ENCODE peak calls at places on chromosomes 6 and 20, in six cellular contexts. One of them, this sample, is unnamed.

GRCh38 chr6:45880139-45880538 is 135.5 kb downstream of the CLIC5 start:
- DNase-seq in IMR-90: no peak
- DNase-seq in H9: no peak
- DNase-seq in neuronal stem cell: no peak
- DNase-seq in mesendoderm: peak; percentile 77
- DNase-seq in H1: no peak
- DNase-seq in this sample: peak; percentile 24

GRCh38 chr6:74510878-74511277 is 695.0 kb downstream of the COL12A1 start:
- DNase-seq in IMR-90: peak; percentile 21
- DNase-seq in H9: no peak
- DNase-seq in neuronal stem cell: no peak
- DNase-seq in mesendoderm: no peak
- DNase-seq in H1: no peak
- DNase-seq in this sample: no peak

GRCh38 chr6:6971369-6971768 is 136.4 kb upstream of the RREB1 start:
- DNase-seq in IMR-90: no peak
- DNase-seq in H9: no peak
- DNase-seq in neuronal stem cell: no peak
- DNase-seq in mesendoderm: no peak
- DNase-seq in H1: no peak
- DNase-seq in this sample: no peak

GRCh38 chr6:111691345-111692225 is 85.9 kb upstream of the TRAF3IP2 start:
- DNase-seq in IMR-90: no peak
- DNase-seq in H9: no peak
- DNase-seq in neuronal stem cell: no peak
- DNase-seq in mesendoderm: no peak
- DNase-seq in H1: no peak
- DNase-seq in this sample: peak; percentile 47

GRCh38 chr6:63598001-63598250 is 25.6 kb downstream of the LOC128125822 start:
- DNase-seq in IMR-90: no peak
- DNase-seq in H9: peak; percentile 30
- DNase-seq in neuronal stem cell: no peak
- DNase-seq in mesendoderm: peak; percentile 67
- DNase-seq in H1: no peak
- DNase-seq in this sample: no peak

GRCh38 chr6:118319890-118320289 is 228.2 kb upstream of the PLN start:
- DNase-seq in IMR-90: no peak
- DNase-seq in H9: no peak
- DNase-seq in neuronal stem cell: no peak
- DNase-seq in mesendoderm: peak; percentile 7
- DNase-seq in H1: no peak
- DNase-seq in this sample: no peak

GRCh38 chr20:57167971-57168693 is 98.3 kb downstream of the BMP7 start:
- DNase-seq in IMR-90: no peak
- DNase-seq in H9: no peak
- DNase-seq in neuronal stem cell: no peak
- DNase-seq in mesendoderm: peak; percentile 45
- DNase-seq in H1: no peak
- DNase-seq in this sample: peak; percentile 43

GRCh38 chr6:88520445-88520844 is 354.3 kb upstream of the CNR1 start:
- DNase-seq in IMR-90: no peak
- DNase-seq in H9: no peak
- DNase-seq in neuronal stem cell: no peak
- DNase-seq in mesendoderm: no peak
- DNase-seq in H1: no peak
- DNase-seq in this sample: no peak

GRCh38 chr6:30071081-30071818 is 4.3 kb downstream of the PPP1R11 start:
- DNase-seq in IMR-90: peak; percentile 15
- DNase-seq in H9: peak; percentile 54
- DNase-seq in neuronal stem cell: no peak
- DNase-seq in mesendoderm: no peak
- DNase-seq in H1: peak; percentile 61
- DNase-seq in this sample: peak; percentile 55

GRCh38 chr6:72458521-72458920 is 163.3 kb upstream of the KCNQ5 start:
- DNase-seq in IMR-90: no peak
- DNase-seq in H9: no peak
- DNase-seq in neuronal stem cell: no peak
- DNase-seq in mesendoderm: no peak
- DNase-seq in H1: no peak
- DNase-seq in this sample: no peak

GRCh38 chr6:101397199-101397598 is 3.7 kb downstream of the GRIK2 start:
- DNase-seq in IMR-90: peak; percentile 70
- DNase-seq in H9: no peak
- DNase-seq in neuronal stem cell: no peak
- DNase-seq in mesendoderm: peak; percentile 65
- DNase-seq in H1: no peak
- DNase-seq in this sample: no peak

GRCh38 chr20:23048283-23049200 is 930 bp downstream of the THBD start:
- DNase-seq in IMR-90: peak; percentile 1
- DNase-seq in H9: peak; percentile 80
- DNase-seq in neuronal stem cell: peak; percentile 24
- DNase-seq in mesendoderm: peak; percentile 74
- DNase-seq in H1: peak; percentile 80
- DNase-seq in this sample: peak; percentile 49

GRCh38 chr6:35014786-35015185 is 125.7 kb downstream of the ANKS1A start:
- DNase-seq in IMR-90: peak; percentile 78
- DNase-seq in H9: no peak
- DNase-seq in neuronal stem cell: no peak
- DNase-seq in mesendoderm: peak; percentile 78
- DNase-seq in H1: no peak
- DNase-seq in this sample: peak; percentile 55

GRCh38 chr6:169841907-169842606 is 90.6 kb downstream of the ERMARD start:
- DNase-seq in IMR-90: no peak
- DNase-seq in H9: peak; percentile 4
- DNase-seq in neuronal stem cell: no peak
- DNase-seq in mesendoderm: no peak
- DNase-seq in H1: peak; percentile 29
- DNase-seq in this sample: no peak

GRCh38 chr6:168279403-168279935 is 40.1 kb downstream of the DACT2 start:
- DNase-seq in IMR-90: no peak
- DNase-seq in H9: no peak
- DNase-seq in neuronal stem cell: no peak
- DNase-seq in mesendoderm: no peak
- DNase-seq in H1: no peak
- DNase-seq in this sample: no peak

GRCh38 chr6:147043994-147044477 is 160.2 kb upstream of the STXBP5 start:
- DNase-seq in IMR-90: peak; percentile 45
- DNase-seq in H9: no peak
- DNase-seq in neuronal stem cell: no peak
- DNase-seq in mesendoderm: no peak
- DNase-seq in H1: no peak
- DNase-seq in this sample: no peak

GRCh38 chr20:44542902-44543301 is 21.0 kb upstream of the SERINC3 start:
- DNase-seq in IMR-90: no peak
- DNase-seq in H9: no peak
- DNase-seq in neuronal stem cell: no peak
- DNase-seq in mesendoderm: no peak
- DNase-seq in H1: no peak
- DNase-seq in this sample: no peak
- H3K27ac ChIP-seq in IMR-90: no peak overlapping the region
- H3K27ac ChIP-seq in H9: no peak overlapping the region
- H3K27ac ChIP-seq in neuronal stem cell: no peak overlapping the region
- H3K27ac ChIP-seq in mesendoderm: no peak overlapping the region
- H3K27ac ChIP-seq in H1: no peak overlapping the region
- H3K27ac ChIP-seq in this sample: no peak overlapping the region

GRCh38 chr20:7937328-7937727 is 2.9 kb downstream of the HAO1 start:
- DNase-seq in IMR-90: no peak
- DNase-seq in H9: no peak
- DNase-seq in neuronal stem cell: no peak
- DNase-seq in mesendoderm: no peak
- DNase-seq in H1: no peak
- DNase-seq in this sample: no peak

GRCh38 chr20:7939663-7940062 is 595 bp downstream of the HAO1 start:
- DNase-seq in IMR-90: no peak
- DNase-seq in H9: no peak
- DNase-seq in neuronal stem cell: no peak
- DNase-seq in mesendoderm: no peak
- DNase-seq in H1: no peak
- DNase-seq in this sample: no peak

GRCh38 chr20:7938058-7938457 is 2.2 kb downstream of the HAO1 start:
- DNase-seq in IMR-90: no peak
- DNase-seq in H9: no peak
- DNase-seq in neuronal stem cell: no peak
- DNase-seq in mesendoderm: no peak
- DNase-seq in H1: no peak
- DNase-seq in this sample: no peak

GRCh38 chr20:7935027-7935551 is 5.2 kb downstream of the HAO1 start:
- DNase-seq in IMR-90: no peak
- DNase-seq in H9: no peak
- DNase-seq in neuronal stem cell: no peak
- DNase-seq in mesendoderm: no peak
- DNase-seq in H1: no peak
- DNase-seq in this sample: no peak

DNA sequence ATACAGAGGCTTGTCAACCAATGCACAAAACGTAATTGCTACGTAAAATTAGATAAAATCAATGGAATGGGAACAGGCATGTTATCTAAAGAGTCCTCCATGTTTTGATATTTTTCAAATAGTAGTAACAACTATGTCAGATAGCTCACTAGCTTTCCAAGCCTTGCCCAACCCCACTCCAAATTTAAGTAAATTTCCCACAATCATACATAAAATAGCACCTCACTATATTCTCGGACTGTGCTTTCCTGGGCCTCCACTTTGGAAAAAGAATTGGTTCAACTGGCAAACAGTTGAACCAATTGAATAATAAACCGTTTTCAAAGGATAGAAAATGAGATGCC is 3.6 kb downstream of the HAO1 start:
- DNase-seq in IMR-90: no peak
- DNase-seq in H9: no peak
- DNase-seq in neuronal stem cell: no peak
- DNase-seq in mesendoderm: no peak
- DNase-seq in H1: no peak
- DNase-seq in this sample: no peak
- H3K4me2 ChIP-seq in IMR-90: no peak overlapping the region
- H3K4me2 ChIP-seq in H9: no peak overlapping the region
- H3K4me2 ChIP-seq in neuronal stem cell: no peak overlapping the region
- H3K4me2 ChIP-seq in mesendoderm: no peak overlapping the region
- H3K4me2 ChIP-seq in H1: peak overlapping the region; percentile 29
- H3K4me2 ChIP-seq in this sample: no peak overlapping the region

DNA sequence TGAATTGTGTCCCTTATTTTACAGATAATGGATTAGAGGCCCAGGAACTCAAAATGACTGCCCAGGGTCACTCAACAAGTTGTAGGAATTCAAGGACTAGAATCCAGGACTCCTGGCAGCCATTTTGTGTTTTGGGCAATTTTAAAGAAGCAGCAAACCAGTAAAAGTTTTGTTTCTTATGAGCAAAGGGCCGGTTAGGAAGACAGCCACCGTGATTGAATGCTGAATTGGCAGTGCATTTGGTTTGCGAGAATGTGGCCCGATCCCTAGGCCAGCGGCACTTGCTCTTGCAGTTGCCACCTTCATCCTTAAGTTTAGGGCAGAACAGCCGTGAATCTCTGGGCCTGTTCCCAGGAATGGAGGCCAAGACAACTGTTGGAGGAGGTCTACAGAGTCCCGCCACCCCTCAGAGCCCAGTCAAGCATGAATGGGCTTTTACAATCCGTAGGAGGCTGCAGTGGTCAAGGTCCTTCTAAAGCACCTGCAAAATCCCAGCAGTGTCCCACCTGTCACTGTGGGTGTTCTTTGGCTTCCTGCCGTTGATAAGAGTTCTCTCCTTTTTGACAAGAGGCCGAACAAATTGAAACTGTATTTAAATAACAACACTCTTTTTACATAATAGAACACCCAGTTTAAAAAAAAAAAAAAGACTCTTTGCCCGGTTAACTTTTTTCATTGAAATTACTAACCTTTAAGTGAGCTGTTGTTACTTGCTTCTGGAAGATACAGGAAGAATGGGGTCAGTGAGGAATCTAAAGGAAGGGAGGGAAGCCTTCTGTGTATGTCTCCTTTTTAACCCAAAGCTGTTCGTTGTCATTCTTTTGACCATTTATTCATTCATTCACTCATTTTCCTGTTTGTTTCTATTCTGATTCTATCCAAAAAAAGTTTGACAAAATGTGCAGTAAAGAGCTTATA is 68.7 kb downstream of the PHACTR2 start:
- DNase-seq in IMR-90: no peak
- DNase-seq in H9: peak; percentile 90
- DNase-seq in neuronal stem cell: no peak
- DNase-seq in mesendoderm: peak; percentile 47
- DNase-seq in H1: peak; percentile 73
- DNase-seq in this sample: no peak
- H3K4ac ChIP-seq in IMR-90: peak overlapping the region; percentile 78
- H3K4ac ChIP-seq in H9: no peak overlapping the region
- H3K4ac ChIP-seq in neuronal stem cell: no peak overlapping the region
- H3K4ac ChIP-seq in mesendoderm: no peak overlapping the region
- H3K4ac ChIP-seq in H1: peak overlapping the region; percentile 97
- H3K4ac ChIP-seq in this sample: no peak overlapping the region

GRCh38 chr6:21967282-21967681 is 329.6 kb downstream of the PRL start:
- DNase-seq in IMR-90: no peak
- DNase-seq in H9: no peak
- DNase-seq in neuronal stem cell: no peak
- DNase-seq in mesendoderm: no peak
- DNase-seq in H1: no peak
- DNase-seq in this sample: no peak
- H3K27ac ChIP-seq in IMR-90: no peak overlapping the region
- H3K27ac ChIP-seq in H9: no peak overlapping the region
- H3K27ac ChIP-seq in neuronal stem cell: no peak overlapping the region
- H3K27ac ChIP-seq in mesendoderm: no peak overlapping the region
- H3K27ac ChIP-seq in H1: no peak overlapping the region
- H3K27ac ChIP-seq in this sample: no peak overlapping the region